ENCODE peak calls at places on chromosomes 13 and 19, in seven cellular contexts. E is pancreas; F is A549; B is neural progenitor cell; D is CD8-positive, alpha-beta T cell; C is A673; Q is H1. M is an unnamed sample.

GRCh38 chr19:55581828-55582223 is 1.2 kb upstream of the ZNF579 start:
- DNase-seq in E (no peak), F (peak; percentile 67), B (no peak), D (no peak), C (no peak), Q (no peak), M (no peak)

GRCh38 chr13:42947925-42948324 is 44.1 kb downstream of the EPSTI1 start:
- DNase-seq in E (no peak), F (no peak), B (no peak), D (no peak), C (no peak), Q (no peak), M (no peak)

GRCh38 chr19:55377356-55378131 is 918 bp downstream of the TMEM190 start:
- DNase-seq in E (no peak), F (no peak), B (peak; percentile 66), D (no peak), C (no peak), Q (peak; percentile 72), M (no peak)

GRCh38 chr13:44425041-44425814 is 51.6 kb downstream of the SERP2 start:
- DNase-seq in E (no peak), F (no peak), B (no peak), D (no peak), C (no peak), Q (no peak), M (no peak)

GRCh38 chr13:23771966-23772365 is 117.2 kb downstream of the MIPEP start:
- DNase-seq in E (no peak), F (no peak), B (no peak), D (no peak), C (no peak), Q (no peak), M (no peak)

GRCh38 chr19:17107546-17108452 is 32.2 kb downstream of the MYO9B start:
- DNase-seq in E (peak; percentile 32), F (peak; percentile 95), B (no peak), D (no peak), C (peak; percentile 86), Q (no peak), M (peak; percentile 77)

GRCh38 chr19:37817180-37817911 is 38.0 kb upstream of the ZNF573 start:
- DNase-seq in E (peak; percentile 68), F (no peak), B (peak; percentile 87), D (peak; percentile 70), C (peak; percentile 51), Q (peak; percentile 86), M (peak; percentile 53)

GRCh38 chr19:867301-867793 is 7.9 kb downstream of the CFD start:
- DNase-seq in E (no peak), F (no peak), B (peak; percentile 50), D (no peak), C (peak; percentile 89), Q (no peak), M (no peak)

GRCh38 chr13:86933676-86934075 is 737.5 kb upstream of the SLITRK5 start:
- DNase-seq in E (no peak), F (no peak), B (peak; percentile 26), D (no peak), C (peak; percentile 33), Q (no peak), M (no peak)

GRCh38 chr13:41931337-41931736 is 29.6 kb downstream of the VWA8 start:
- DNase-seq in E (no peak), F (no peak), B (no peak), D (no peak), C (no peak), Q (no peak), M (no peak)

GRCh38 chr13:61954092-61954491 is 538.4 kb upstream of the PCDH20 start:
- DNase-seq in E (no peak), F (no peak), B (peak; percentile 39), D (no peak), C (peak; percentile 67), Q (no peak), M (no peak)

GRCh38 chr19:39858541-39858940 is 12.4 kb upstream of the FBL start:
- DNase-seq in E (no peak), F (no peak), B (peak; percentile 75), D (peak; percentile 78), C (peak; percentile 30), Q (no peak), M (no peak)

GRCh38 chr13:42981853-42982252 is 10.2 kb downstream of the EPSTI1 start:
- DNase-seq in E (no peak), F (no peak), B (no peak), D (no peak), C (no peak), Q (no peak), M (no peak)

GRCh38 chr13:92717857-92718256 is 508.8 kb upstream of the GPC6 start:
- DNase-seq in E (no peak), F (no peak), B (no peak), D (no peak), C (no peak), Q (no peak), M (no peak)

GRCh38 chr19:18202759-18203407 is 959 bp downstream of the RAB3A start:
- DNase-seq in E (no peak), F (no peak), B (peak; percentile 48), D (peak; percentile 31), C (peak; percentile 39), Q (peak; percentile 80), M (no peak)

GRCh38 chr13:44876782-44877324 is 112.4 kb downstream of the NUFIP1 start:
- DNase-seq in E (no peak), F (no peak), B (peak; percentile 47), D (no peak), C (no peak), Q (peak; percentile 97), M (no peak)

GRCh38 chr19:30694156-30694555 is 322.0 kb downstream of the ZNF536 start:
- DNase-seq in E (no peak), F (no peak), B (no peak), D (no peak), C (no peak), Q (no peak), M (no peak)

GRCh38 chr13:54162069-54162468 is 1133.5 kb downstream of the OLFM4 start:
- DNase-seq in E (no peak), F (no peak), B (peak; percentile 34), D (no peak), C (no peak), Q (no peak), M (no peak)

GRCh38 chr13:94224670-94225069 is 254.8 kb downstream of the DCT start:
- DNase-seq in E (no peak), F (no peak), B (peak; percentile 19), D (no peak), C (no peak), Q (no peak), M (no peak)

GRCh38 chr19:47176627-47177090 is 46.0 kb downstream of the SAE1 start:
- DNase-seq in E (no peak), F (no peak), B (no peak), D (peak; percentile 51), C (no peak), Q (no peak), M (no peak)

GRCh38 chr19:19602136-19602712 is 16.3 kb downstream of the PBX4 start:
- DNase-seq in E (no peak), F (no peak), B (no peak), D (peak; percentile 45), C (no peak), Q (no peak), M (no peak)

GRCh38 chr19:32976223-32976805 is 4.3 kb downstream of the FAAP24 start:
- DNase-seq in E (peak; percentile 45), F (peak; percentile 89), B (peak; percentile 43), D (peak; percentile 71), C (peak; percentile 74), Q (peak; percentile 89), M (peak; percentile 32)

GRCh38 chr19:43739836-43740235 is 14.9 kb downstream of the SMG9 start:
- DNase-seq in E (no peak), F (no peak), B (no peak), D (no peak), C (no peak), Q (no peak), M (peak; percentile 64)

GRCh38 chr13:49995535-49996165 is 1.2 kb upstream of the TRIM13 start:
- DNase-seq in E (no peak), F (no peak), B (no peak), D (no peak), C (no peak), Q (no peak), M (no peak)

GRCh38 chr19:45076029-45076850 is at the start of gene ZNF296:
- DNase-seq in E (peak; percentile 72), F (peak; percentile 94), B (peak; percentile 91), D (peak; percentile 75), C (peak; percentile 77), Q (peak; percentile 91), M (peak; percentile 71)

GRCh38 chr19:5154129-5154798 is 185.4 kb downstream of the KDM4B start:
- DNase-seq in E (no peak), F (peak; percentile 51), B (peak; percentile 64), D (peak; percentile 57), C (no peak), Q (peak; percentile 91), M (no peak)
- TF ChIP-seq CTCF in E (peak; percentile 31), F (peak; percentile 41), B (peak; percentile 61), D (peak; percentile 33), C (peak; percentile 63), Q (peak; percentile 69), M (no peak)

GRCh38 chr13:33181264-33181663 is 104.3 kb downstream of the STARD13 start:
- DNase-seq in E (no peak), F (no peak), B (no peak), D (no peak), C (no peak), Q (no peak), M (no peak)
- H3K4me1 ChIP-seq in E (peaks cover 60% of the 10 kb centered on the region), F (no peaks in the 10 kb centered on the region), B (peaks cover 6% of the 10 kb centered on the region), D (no peaks in the 10 kb centered on the region), C (peaks cover 94% of the 10 kb centered on the region), Q (peaks cover 4% of the 10 kb centered on the region), M (no peaks in the 10 kb centered on the region)

GRCh38 chr13:24865158-24865557 is 101.2 kb downstream of the RNF17 start:
- DNase-seq in E (no peak), F (no peak), B (no peak), D (no peak), C (peak; percentile 25), Q (no peak), M (no peak)

GRCh38 chr13:24868874-24869273 is 104.9 kb downstream of the RNF17 start:
- DNase-seq in E (no peak), F (no peak), B (no peak), D (no peak), C (no peak), Q (no peak), M (no peak)

GRCh38 chr13:24864579-24864978 is 100.6 kb downstream of the RNF17 start:
- DNase-seq in E (no peak), F (no peak), B (no peak), D (no peak), C (no peak), Q (no peak), M (no peak)

GRCh38 chr13:24863748-24864540 is 100.0 kb downstream of the RNF17 start:
- DNase-seq in E (no peak), F (no peak), B (no peak), D (no peak), C (no peak), Q (no peak), M (no peak)

DNA sequence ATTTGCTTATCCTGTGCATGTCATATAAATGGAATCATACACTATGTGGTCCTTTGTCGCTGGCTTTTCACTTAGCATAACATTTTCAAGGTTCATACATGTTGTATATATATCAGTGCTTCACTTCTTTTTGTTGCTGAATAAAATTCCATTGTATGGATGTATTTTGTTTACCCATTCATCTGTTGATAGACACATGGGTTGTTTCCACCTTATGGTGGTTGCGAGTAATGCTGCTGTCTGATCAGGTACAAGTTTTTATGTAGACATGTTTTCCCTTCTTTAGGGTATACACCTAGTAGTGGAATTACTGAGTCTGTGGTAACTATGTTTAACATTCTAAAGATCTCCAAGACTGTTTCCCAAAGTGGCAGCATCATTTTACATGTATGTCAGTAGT is 102.5 kb downstream of the RNF17 start:
- DNase-seq in E (no peak), F (no peak), B (no peak), D (no peak), C (no peak), Q (no peak), M (no peak)
- TF ChIP-seq CTCF in E (no peak), F (no peak), B (no peak), D (no peak), C (no peak), Q (no peak), M (no peak)

GRCh38 chr19:41802770-41803169 is 6.4 kb downstream of the CEACAM3 start:
- DNase-seq in E (no peak), F (no peak), B (no peak), D (no peak), C (no peak), Q (no peak), M (no peak)
- H3K4me1 ChIP-seq in E (no peaks in the 10 kb centered on the region), F (peaks cover 5% of the 10 kb centered on the region), B (no peaks in the 10 kb centered on the region), D (no peaks in the 10 kb centered on the region), C (no peaks in the 10 kb centered on the region), Q (no peaks in the 10 kb centered on the region), M (no peaks in the 10 kb centered on the region)